ENCODE peak calls at places on chromosomes 6 and 20, in six cellular contexts. One of them, this sample, is unnamed.

GRCh38 chr6:168865-169455 is 123.3 kb upstream of the DUSP22 start:
- DNase-seq in foreskin fibroblast: peak
- DNase-seq in cardiac fibroblast: peak
- DNase-seq in SJSA1: no peak
- DNase-seq in A549: peak
- DNase-seq in right lobe of liver: no peak
- DNase-seq in this sample: no peak

GRCh38 chr6:12538881-12539357 is 177.6 kb upstream of the PHACTR1 start:
- DNase-seq in foreskin fibroblast: no peak
- DNase-seq in cardiac fibroblast: peak
- DNase-seq in SJSA1: peak
- DNase-seq in A549: peak
- DNase-seq in right lobe of liver: peak
- DNase-seq in this sample: no peak

GRCh38 chr6:92588126-92588525 is 831.2 kb downstream of the EPHA7 start:
- DNase-seq in foreskin fibroblast: no peak
- DNase-seq in cardiac fibroblast: no peak
- DNase-seq in SJSA1: no peak
- DNase-seq in A549: no peak
- DNase-seq in right lobe of liver: no peak
- DNase-seq in this sample: no peak

GRCh38 chr6:39684790-39685485 is 40.3 kb downstream of the KIF6 start:
- DNase-seq in foreskin fibroblast: peak
- DNase-seq in cardiac fibroblast: peak
- DNase-seq in SJSA1: no peak
- DNase-seq in A549: peak
- DNase-seq in right lobe of liver: no peak
- DNase-seq in this sample: no peak

GRCh38 chr20:44909872-44910689 is at the start of gene PABPC1L:
- DNase-seq in foreskin fibroblast: peak
- DNase-seq in cardiac fibroblast: peak
- DNase-seq in SJSA1: peak
- DNase-seq in A549: peak
- DNase-seq in right lobe of liver: peak
- DNase-seq in this sample: no peak

GRCh38 chr6:53837875-53838806 is 43.3 kb downstream of the LRRC1 start:
- DNase-seq in foreskin fibroblast: no peak
- DNase-seq in cardiac fibroblast: peak
- DNase-seq in SJSA1: no peak
- DNase-seq in A549: no peak
- DNase-seq in right lobe of liver: no peak
- DNase-seq in this sample: no peak

GRCh38 chr20:20009784-20010253 is 7.3 kb upstream of the NAA20 start:
- DNase-seq in foreskin fibroblast: no peak
- DNase-seq in cardiac fibroblast: no peak
- DNase-seq in SJSA1: no peak
- DNase-seq in A549: no peak
- DNase-seq in right lobe of liver: peak
- DNase-seq in this sample: no peak

GRCh38 chr6:105250523-105250922 is 70.7 kb upstream of the POPDC3 start:
- DNase-seq in foreskin fibroblast: peak
- DNase-seq in cardiac fibroblast: no peak
- DNase-seq in SJSA1: no peak
- DNase-seq in A549: peak
- DNase-seq in right lobe of liver: no peak
- DNase-seq in this sample: no peak

GRCh38 chr6:57256541-57256940 is 34.4 kb upstream of the RAB23 start:
- DNase-seq in foreskin fibroblast: no peak
- DNase-seq in cardiac fibroblast: peak
- DNase-seq in SJSA1: no peak
- DNase-seq in A549: no peak
- DNase-seq in right lobe of liver: no peak
- DNase-seq in this sample: no peak

GRCh38 chr6:57259064-57259463 is 37.0 kb upstream of the RAB23 start:
- DNase-seq in foreskin fibroblast: no peak
- DNase-seq in cardiac fibroblast: peak
- DNase-seq in SJSA1: no peak
- DNase-seq in A549: no peak
- DNase-seq in right lobe of liver: no peak
- DNase-seq in this sample: no peak

GRCh38 chr6:57254055-57254717 is 32.1 kb upstream of the RAB23 start:
- DNase-seq in foreskin fibroblast: no peak
- DNase-seq in cardiac fibroblast: no peak
- DNase-seq in SJSA1: no peak
- DNase-seq in A549: no peak
- DNase-seq in right lobe of liver: no peak
- DNase-seq in this sample: no peak

GRCh38 chr6:57255451-57256181 is 33.5 kb upstream of the RAB23 start:
- DNase-seq in foreskin fibroblast: no peak
- DNase-seq in cardiac fibroblast: no peak
- DNase-seq in SJSA1: no peak
- DNase-seq in A549: no peak
- DNase-seq in right lobe of liver: no peak
- DNase-seq in this sample: no peak

GRCh38 chr6:57257911-57258541 is 35.9 kb upstream of the RAB23 start:
- DNase-seq in foreskin fibroblast: peak
- DNase-seq in cardiac fibroblast: peak
- DNase-seq in SJSA1: no peak
- DNase-seq in A549: no peak
- DNase-seq in right lobe of liver: no peak
- DNase-seq in this sample: no peak
- H3K4me3 ChIP-seq in foreskin fibroblast: peak
- H3K4me3 ChIP-seq in cardiac fibroblast: no peak
- H3K4me3 ChIP-seq in SJSA1: peak
- H3K4me3 ChIP-seq in A549: no peak
- H3K4me3 ChIP-seq in right lobe of liver: no peak
- H3K4me3 ChIP-seq in this sample: no peak

GRCh38 chr20:46312075-46312944 is 4.0 kb upstream of the CDH22 start:
- DNase-seq in foreskin fibroblast: peak
- DNase-seq in cardiac fibroblast: no peak
- DNase-seq in SJSA1: no peak
- DNase-seq in A549: no peak
- DNase-seq in right lobe of liver: no peak
- DNase-seq in this sample: no peak

GRCh38 chr20:46311039-46311650 is 2.8 kb upstream of the CDH22 start:
- DNase-seq in foreskin fibroblast: peak
- DNase-seq in cardiac fibroblast: no peak
- DNase-seq in SJSA1: no peak
- DNase-seq in A549: peak
- DNase-seq in right lobe of liver: no peak
- DNase-seq in this sample: no peak

GRCh38 chr20:46312945-46313861 is 4.9 kb upstream of the CDH22 start:
- DNase-seq in foreskin fibroblast: no peak
- DNase-seq in cardiac fibroblast: no peak
- DNase-seq in SJSA1: no peak
- DNase-seq in A549: no peak
- DNase-seq in right lobe of liver: no peak
- DNase-seq in this sample: no peak

GRCh38 chr20:46309945-46310344 is 1.6 kb upstream of the CDH22 start:
- DNase-seq in foreskin fibroblast: no peak
- DNase-seq in cardiac fibroblast: no peak
- DNase-seq in SJSA1: no peak
- DNase-seq in A549: no peak
- DNase-seq in right lobe of liver: no peak
- DNase-seq in this sample: no peak

GRCh38 chr20:46311719-46312074 is 3.4 kb upstream of the CDH22 start:
- DNase-seq in foreskin fibroblast: no peak
- DNase-seq in cardiac fibroblast: no peak
- DNase-seq in SJSA1: no peak
- DNase-seq in A549: no peak
- DNase-seq in right lobe of liver: no peak
- DNase-seq in this sample: no peak
- H3K4me3 ChIP-seq in foreskin fibroblast: no peak
- H3K4me3 ChIP-seq in cardiac fibroblast: no peak
- H3K4me3 ChIP-seq in SJSA1: no peak
- H3K4me3 ChIP-seq in A549: no peak
- H3K4me3 ChIP-seq in right lobe of liver: no peak
- H3K4me3 ChIP-seq in this sample: no peak

GRCh38 chr20:18839507-18840247 is 26.1 kb downstream of the SCP2D1 start:
- DNase-seq in foreskin fibroblast: no peak
- DNase-seq in cardiac fibroblast: no peak
- DNase-seq in SJSA1: peak
- DNase-seq in A549: no peak
- DNase-seq in right lobe of liver: no peak
- DNase-seq in this sample: no peak

GRCh38 chr20:18837710-18838109 is 24.1 kb downstream of the SCP2D1 start:
- DNase-seq in foreskin fibroblast: no peak
- DNase-seq in cardiac fibroblast: no peak
- DNase-seq in SJSA1: no peak
- DNase-seq in A549: no peak
- DNase-seq in right lobe of liver: no peak
- DNase-seq in this sample: no peak

GRCh38 chr20:18835850-18836249 is 22.3 kb downstream of the SCP2D1 start:
- DNase-seq in foreskin fibroblast: no peak
- DNase-seq in cardiac fibroblast: no peak
- DNase-seq in SJSA1: no peak
- DNase-seq in A549: no peak
- DNase-seq in right lobe of liver: no peak
- DNase-seq in this sample: no peak

DNA sequence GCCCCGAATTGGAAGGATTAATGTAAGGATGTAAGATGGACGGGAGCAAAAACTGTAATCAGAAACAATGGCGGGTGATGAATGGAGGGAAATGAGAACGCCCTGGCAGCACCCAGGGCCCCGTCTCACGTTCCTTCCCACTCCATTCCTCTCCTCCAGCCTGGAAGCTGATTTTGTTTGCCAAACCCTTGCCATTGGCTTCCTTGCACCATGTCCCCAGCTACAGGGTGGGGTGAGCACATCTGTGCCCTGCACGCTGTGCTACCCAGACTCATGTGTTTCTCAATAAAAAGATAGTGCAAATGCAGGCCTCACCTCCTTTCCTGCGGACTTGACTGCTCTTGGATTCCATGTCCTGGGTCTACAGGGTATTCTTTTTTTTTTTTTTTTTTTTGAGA is 26.7 kb downstream of the SCP2D1 start:
- DNase-seq in foreskin fibroblast: no peak
- DNase-seq in cardiac fibroblast: no peak
- DNase-seq in SJSA1: no peak
- DNase-seq in A549: no peak
- DNase-seq in right lobe of liver: no peak
- DNase-seq in this sample: no peak
- H3K4me3 ChIP-seq in foreskin fibroblast: no peak
- H3K4me3 ChIP-seq in cardiac fibroblast: no peak
- H3K4me3 ChIP-seq in SJSA1: no peak
- H3K4me3 ChIP-seq in A549: no peak
- H3K4me3 ChIP-seq in right lobe of liver: no peak
- H3K4me3 ChIP-seq in this sample: no peak

GRCh38 chr6:170088349-170088951 is 202.4 kb downstream of the DLL1 start:
- DNase-seq in foreskin fibroblast: no peak
- DNase-seq in cardiac fibroblast: no peak
- DNase-seq in SJSA1: peak
- DNase-seq in A549: no peak
- DNase-seq in right lobe of liver: no peak
- DNase-seq in this sample: no peak
- H3K4me3 ChIP-seq in foreskin fibroblast: no peak
- H3K4me3 ChIP-seq in cardiac fibroblast: no peak
- H3K4me3 ChIP-seq in SJSA1: no peak
- H3K4me3 ChIP-seq in A549: no peak
- H3K4me3 ChIP-seq in right lobe of liver: no peak
- H3K4me3 ChIP-seq in this sample: peak

GRCh38 chr20:18287915-18288747 is at the start of gene ZNF133:
- DNase-seq in foreskin fibroblast: peak
- DNase-seq in cardiac fibroblast: peak
- DNase-seq in SJSA1: peak
- DNase-seq in A549: peak
- DNase-seq in right lobe of liver: peak
- DNase-seq in this sample: peak

GRCh38 chr20:18284805-18285533 is 3.4 kb upstream of the ZNF133 start:
- DNase-seq in foreskin fibroblast: peak
- DNase-seq in cardiac fibroblast: peak
- DNase-seq in SJSA1: no peak
- DNase-seq in A549: peak
- DNase-seq in right lobe of liver: no peak
- DNase-seq in this sample: no peak

GRCh38 chr20:18287546-18287914 is 797 bp upstream of the ZNF133 start:
- DNase-seq in foreskin fibroblast: no peak
- DNase-seq in cardiac fibroblast: no peak
- DNase-seq in SJSA1: no peak
- DNase-seq in A549: no peak
- DNase-seq in right lobe of liver: peak
- DNase-seq in this sample: no peak

GRCh38 chr20:18288748-18289705 is 700 bp downstream of the ZNF133 start:
- DNase-seq in foreskin fibroblast: peak
- DNase-seq in cardiac fibroblast: peak
- DNase-seq in SJSA1: no peak
- DNase-seq in A549: no peak
- DNase-seq in right lobe of liver: peak
- DNase-seq in this sample: no peak
- H3K4me3 ChIP-seq in foreskin fibroblast: peak
- H3K4me3 ChIP-seq in cardiac fibroblast: peak
- H3K4me3 ChIP-seq in SJSA1: peak
- H3K4me3 ChIP-seq in A549: peak
- H3K4me3 ChIP-seq in right lobe of liver: peak
- H3K4me3 ChIP-seq in this sample: peak

GRCh38 chr6:154994881-154995240 is 254 bp upstream of the TIAM2 start:
- DNase-seq in foreskin fibroblast: no peak
- DNase-seq in cardiac fibroblast: no peak
- DNase-seq in SJSA1: no peak
- DNase-seq in A549: no peak
- DNase-seq in right lobe of liver: no peak
- DNase-seq in this sample: no peak
- H3K4me3 ChIP-seq in foreskin fibroblast: peak
- H3K4me3 ChIP-seq in cardiac fibroblast: peak
- H3K4me3 ChIP-seq in SJSA1: peak
- H3K4me3 ChIP-seq in A549: peak
- H3K4me3 ChIP-seq in right lobe of liver: no peak
- H3K4me3 ChIP-seq in this sample: no peak

This sample was measured in GM12864.